ENCODE peak calls at places on chromosomes 1 and 21, in nine cellular contexts. T is dermis blood vessel endothelial cell; S is NCI-H460; K is NCI-H2171 treated with DMSO at 0.1 percent for 48 hours; J is stimulated activated CD8-positive, alpha-beta memory T cell treated with anti-CD3 and anti-CD28 coated beads, Interleukin-7, amount 100 ng/mL, for 48 hours; X is anterior cingulate cortex; C is KG1; W is foreskin fibroblast; E is T1000. U is an unnamed sample.

GRCh38 chr1:174990382-174990999 is 9.3 kb upstream of the CACYBP start:
- DNase-seq in T (peak), S (peak), K (no peak), J (no peak), X (no peak), C (peak), W (peak), E (no peak), U (peak)

GRCh38 chr1:197841158-197841557 is 61.3 kb upstream of the C1orf53 start:
- DNase-seq in T (no peak), S (no peak), K (no peak), J (no peak), X (no peak), C (no peak), W (no peak), E (no peak), U (no peak)

GRCh38 chr1:41313661-41314131 is 47.5 kb upstream of the FOXO6 start:
- DNase-seq in T (peak), S (peak), K (no peak), J (no peak), X (no peak), C (no peak), W (no peak), E (no peak), U (no peak)

GRCh38 chr1:79312438-79312837 is 305.9 kb upstream of the ADGRL4 start:
- DNase-seq in T (no peak), S (no peak), K (no peak), J (no peak), X (no peak), C (no peak), W (no peak), E (no peak), U (no peak)

GRCh38 chr1:8510041-8510823 is 192.3 kb downstream of the SLC45A1 start:
- DNase-seq in T (no peak), S (no peak), K (no peak), J (no peak), X (no peak), C (no peak), W (peak), E (no peak), U (no peak)

GRCh38 chr21:41659791-41660560 is 106.9 kb downstream of the RIPK4 start:
- DNase-seq in T (peak), S (no peak), K (no peak), J (no peak), X (no peak), C (no peak), W (no peak), E (no peak), U (peak)

GRCh38 chr1:221961532-221962292 is 219.8 kb upstream of the DUSP10 start:
- DNase-seq in T (no peak), S (peak), K (no peak), J (peak), X (no peak), C (peak), W (peak), E (peak), U (no peak)

GRCh38 chr1:26799479-26800133 is 11.9 kb downstream of the PIGV start:
- DNase-seq in T (peak), S (no peak), K (no peak), J (no peak), X (peak), C (no peak), W (peak), E (no peak), U (peak)

GRCh38 chr1:228393268-228393699 is 13.4 kb downstream of the TRIM11 start:
- DNase-seq in T (peak), S (peak), K (no peak), J (no peak), X (no peak), C (no peak), W (peak), E (peak), U (peak)

GRCh38 chr21:45959779-45960390 is 21.7 kb upstream of the COL6A1 start:
- DNase-seq in T (no peak), S (no peak), K (no peak), J (no peak), X (no peak), C (no peak), W (no peak), E (no peak), U (no peak)

GRCh38 chr1:203072911-203073310 is 12.9 kb downstream of the MYOG start:
- DNase-seq in T (no peak), S (no peak), K (no peak), J (no peak), X (no peak), C (no peak), W (no peak), E (no peak), U (no peak)

GRCh38 chr1:229403573-229403972 is 30.3 kb downstream of the ACTA1 start:
- DNase-seq in T (no peak), S (no peak), K (no peak), J (no peak), X (no peak), C (no peak), W (no peak), E (no peak), U (no peak)

GRCh38 chr1:227357229-227358078 is 39.2 kb upstream of the CDC42BPA start:
- DNase-seq in T (peak), S (peak), K (peak), J (no peak), X (no peak), C (no peak), W (peak), E (peak), U (peak)

GRCh38 chr1:29876902-29877301 is 640.6 kb downstream of the PTPRU start:
- DNase-seq in T (no peak), S (no peak), K (peak), J (no peak), X (no peak), C (no peak), W (no peak), E (no peak), U (no peak)

GRCh38 chr1:236172041-236172579 is 29.8 kb downstream of the GPR137B start:
- DNase-seq in T (no peak), S (no peak), K (no peak), J (no peak), X (no peak), C (no peak), W (no peak), E (no peak), U (no peak)

GRCh38 chr1:225412803-225413338 is 15.0 kb downstream of the LBR start:
- DNase-seq in T (no peak), S (no peak), K (no peak), J (no peak), X (no peak), C (no peak), W (no peak), E (no peak), U (no peak)

GRCh38 chr1:19028546-19029129 is 72.2 kb upstream of the IFFO2 start:
- DNase-seq in T (no peak), S (no peak), K (no peak), J (no peak), X (no peak), C (no peak), W (no peak), E (no peak), U (no peak)

GRCh38 chr21:17690078-17690494 is 77.4 kb upstream of the BTG3 start:
- DNase-seq in T (no peak), S (no peak), K (no peak), J (no peak), X (no peak), C (no peak), W (no peak), E (no peak), U (peak)

GRCh38 chr1:229342305-229342901 is 444 bp downstream of the CCSAP start:
- DNase-seq in T (peak), S (peak), K (peak), J (peak), X (peak), C (peak), W (peak), E (peak), U (peak)

GRCh38 chr1:236959112-236959511 is 45.1 kb downstream of the MT1HL1 start:
- DNase-seq in T (no peak), S (no peak), K (no peak), J (no peak), X (no peak), C (no peak), W (no peak), E (no peak), U (no peak)

GRCh38 chr1:6464514-6464836 is 1.5 kb downstream of the TNFRSF25 start:
- DNase-seq in T (no peak), S (no peak), K (no peak), J (no peak), X (no peak), C (no peak), W (no peak), E (no peak), U (no peak)

GRCh38 chr21:35857082-35857481 is 203.2 kb downstream of the SETD4 start:
- DNase-seq in T (no peak), S (no peak), K (no peak), J (no peak), X (no peak), C (no peak), W (no peak), E (no peak), U (no peak)

GRCh38 chr1:214029796-214030195 is 42.0 kb downstream of the PROX1 start:
- DNase-seq in T (no peak), S (no peak), K (no peak), J (no peak), X (no peak), C (no peak), W (no peak), E (no peak), U (no peak)

GRCh38 chr21:23874271-23874670 is 1733.0 kb downstream of the MRPL39 start:
- DNase-seq in T (no peak), S (no peak), K (no peak), J (no peak), X (no peak), C (no peak), W (no peak), E (no peak), U (no peak)

GRCh38 chr21:34865922-34866271 is 183.2 kb downstream of the RUNX1 start:
- DNase-seq in T (no peak), S (no peak), K (no peak), J (no peak), X (no peak), C (no peak), W (no peak), E (no peak), U (no peak)

GRCh38 chr1:183080406-183080805 is 57.2 kb downstream of the LAMC1 start:
- DNase-seq in T (peak), S (no peak), K (no peak), J (no peak), X (no peak), C (no peak), W (no peak), E (peak), U (no peak)

GRCh38 chr1:153963850-153964331 is 554 bp upstream of the SLC39A1 start:
- DNase-seq in T (peak), S (no peak), K (no peak), J (no peak), X (peak), C (no peak), W (no peak), E (peak), U (peak)

GRCh38 chr1:16013220-16013907 is 4.5 kb downstream of the HSPB7 start:
- DNase-seq in T (peak), S (no peak), K (peak), J (peak), X (no peak), C (no peak), W (no peak), E (peak), U (peak)

GRCh38 chr1:62405247-62405646 is 31.6 kb upstream of the USP1 start:
- DNase-seq in T (no peak), S (no peak), K (no peak), J (no peak), X (no peak), C (no peak), W (no peak), E (no peak), U (no peak)

GRCh38 chr1:145717833-145718232 is 1.5 kb upstream of the CD160 start:
- DNase-seq in T (no peak), S (no peak), K (no peak), J (no peak), X (no peak), C (no peak), W (no peak), E (no peak), U (no peak)

GRCh38 chr1:29290414-29290980 is 54.2 kb downstream of the PTPRU start:
- DNase-seq in T (no peak), S (no peak), K (no peak), J (no peak), X (no peak), C (no peak), W (peak), E (no peak), U (no peak)

GRCh38 chr1:211371406-211372105 is 44.9 kb downstream of the TRAF5 start:
- DNase-seq in T (peak), S (no peak), K (peak), J (no peak), X (no peak), C (no peak), W (no peak), E (no peak), U (no peak)

GRCh38 chr1:15932612-15933011 is 43.3 kb downstream of the ZBTB17 start:
- DNase-seq in T (no peak), S (no peak), K (no peak), J (no peak), X (no peak), C (no peak), W (no peak), E (no peak), U (no peak)

GRCh38 chr1:47187226-47187925 is 2.5 kb downstream of the PDZK1IP1 start:
- DNase-seq in T (no peak), S (no peak), K (no peak), J (no peak), X (no peak), C (no peak), W (no peak), E (no peak), U (no peak)

GRCh38 chr1:61082336-61083013 is at the start of gene NFIA:
- DNase-seq in T (peak), S (peak), K (peak), J (no peak), X (peak), C (no peak), W (peak), E (peak), U (peak)

GRCh38 chr1:63723618-63724017 is 50.2 kb upstream of the ROR1 start:
- DNase-seq in T (no peak), S (no peak), K (no peak), J (no peak), X (no peak), C (no peak), W (peak), E (no peak), U (peak)

U was measured in NCI-H226.